ENCODE peak calls at places on chromosomes 4 and X, in ten cellular contexts. Q is Calu3; X is activated T-helper 1 cell treated with Interleukin-2 at 50 U/mL for 16 hours; A is upper lobe of right lung; U is amniotic epithelial cell; J is stimulated activated CD4-positive, alpha-beta T cell treated with anti-CD3 and anti-CD28 coated beads, Interleukin-4, amount 100 ng/mL, for 1 hour; N is GM23248; O is NCI-H526 treated with DMSO at 0.1 percent for 48 hours; G is small intestine; D is aorta. C is an unnamed sample.

GRCh38 chrX:64205441-64205734 is at the start of gene AMER1:
- DNase-seq in D (no peak), U (peak), N (peak), O (no peak), G (no peak), A (no peak), X (no peak), Q (no peak), J (no peak), C (no peak)

GRCh38 chr4:125985856-125986255 is 671.1 kb downstream of the FAT4 start:
- DNase-seq in X (no peak), Q (no peak), D (no peak), N (no peak), G (no peak), U (peak), A (no peak), O (no peak), J (no peak), C (no peak)

GRCh38 chr4:48271048-48271452 is 1.4 kb upstream of the TEC start:
- DNase-seq in J (no peak), X (no peak), G (no peak), N (no peak), O (no peak), A (no peak), U (no peak), D (no peak), Q (no peak), C (no peak)

GRCh38 chr4:56183344-56183959 is 203.8 kb downstream of the AASDH start:
- DNase-seq in N (no peak), J (no peak), G (no peak), Q (no peak), O (no peak), A (no peak), X (no peak), D (peak), U (no peak), C (no peak)

GRCh38 chr4:152515678-152516077 is 20.2 kb downstream of the FBXW7 start:
- DNase-seq in A (no peak), G (no peak), D (peak), U (peak), X (no peak), O (no peak), N (peak), J (no peak), Q (no peak), C (no peak)

GRCh38 chrX:43813898-43814297 is 68.4 kb downstream of the MAOB start:
- DNase-seq in A (no peak), G (no peak), X (no peak), D (no peak), U (no peak), N (peak), O (peak), Q (peak), J (no peak), C (peak)

GRCh38 chr4:157076578-157076947 is 613 bp downstream of the GLRB start:
- DNase-seq in Q (peak), U (no peak), G (peak), O (peak), A (no peak), X (no peak), N (no peak), J (no peak), D (no peak), C (no peak)

GRCh38 chr4:6971536-6972374 is 62.1 kb downstream of the TBC1D14 start:
- DNase-seq in G (no peak), X (no peak), N (no peak), O (no peak), J (no peak), U (no peak), D (no peak), Q (no peak), A (no peak), C (no peak)

GRCh38 chrX:20060961-20061868 is 55.5 kb downstream of the MAP7D2 start:
- DNase-seq in X (no peak), U (no peak), O (peak), Q (no peak), G (no peak), D (no peak), N (no peak), J (no peak), A (no peak), C (no peak)

GRCh38 chrX:140425712-140426395 is 79.0 kb downstream of the SOX3 start:
- DNase-seq in D (no peak), O (no peak), U (no peak), A (no peak), N (no peak), G (no peak), J (no peak), Q (no peak), X (no peak), C (no peak)

GRCh38 chrX:97397371-97397770 is 513.7 kb downstream of the RPA4 start:
- DNase-seq in A (no peak), D (no peak), G (no peak), O (no peak), U (peak), Q (no peak), N (no peak), J (no peak), X (no peak), C (no peak)

GRCh38 chr4:141713771-141714445 is 77.5 kb downstream of the IL15 start:
- DNase-seq in G (no peak), A (no peak), O (no peak), X (no peak), J (no peak), D (no peak), N (peak), U (peak), Q (peak), C (no peak)

GRCh38 chr4:72951628-72952027 is 117.9 kb downstream of the COX18 start:
- DNase-seq in O (no peak), A (no peak), G (no peak), U (peak), J (no peak), X (no peak), D (no peak), Q (no peak), N (no peak), C (no peak)

GRCh38 chrX:133475953-133476352 is 60.7 kb upstream of the GPC4 start:
- DNase-seq in J (no peak), O (no peak), D (no peak), G (no peak), Q (no peak), X (no peak), U (no peak), N (no peak), A (no peak), C (no peak)

GRCh38 chr4:96525901-96526300 is 686.0 kb downstream of the PDHA2 start:
- DNase-seq in D (no peak), O (no peak), N (no peak), X (no peak), J (no peak), U (peak), G (no peak), A (no peak), Q (no peak), C (no peak)

GRCh38 chr4:137510866-137511265 is 21.4 kb downstream of the PCDH18 start:
- DNase-seq in Q (peak), J (no peak), N (peak), A (no peak), U (peak), O (no peak), X (no peak), D (no peak), G (peak), C (no peak)

GRCh38 chr4:124641715-124642380 is 70.7 kb downstream of the ANKRD50 start:
- DNase-seq in U (peak), X (no peak), A (no peak), G (no peak), D (no peak), J (no peak), N (peak), O (no peak), Q (peak), C (no peak)

GRCh38 chr4:183424109-183424751 is 20.2 kb upstream of the CDKN2AIP start:
- DNase-seq in O (no peak), X (no peak), A (no peak), N (no peak), G (no peak), D (no peak), J (no peak), Q (no peak), U (no peak), C (no peak)

GRCh38 chrX:94901849-94902248 is 1227.8 kb downstream of the FAM133A start:
- DNase-seq in G (no peak), X (no peak), Q (no peak), N (no peak), A (no peak), O (no peak), D (no peak), J (no peak), U (no peak), C (no peak)

C was measured in CD4-positive, alpha-beta memory T cell.